ENCODE peak calls at places on chromosome 14, in six cellular contexts. A, Q, U, F, C and B are unnamed samples.

GRCh38 chr14:94041551-94042346 is 15.6 kb downstream of the OTUB2 start:
- DNase-seq in A (peak), Q (no peak), F (peak), U (peak), C (peak), B (peak)

GRCh38 chr14:93980464-93981201 is 4.3 kb upstream of the ASB2 start:
- DNase-seq in U (no peak), Q (peak), F (no peak), C (no peak), A (no peak), B (peak)

GRCh38 chr14:69013943-69014782 is 35.1 kb upstream of the ACTN1 start:
- DNase-seq in U (peak), Q (no peak), A (peak), F (peak), C (no peak), B (peak)

GRCh38 chr14:21044106-21044618 is 2.0 kb downstream of the RNASE7 start:
- DNase-seq in C (no peak), F (no peak), A (peak), U (peak), Q (no peak), B (no peak)

GRCh38 chr14:90053044-90053443 is 8.8 kb upstream of the KCNK13 start:
- DNase-seq in C (peak), F (no peak), U (no peak), Q (no peak), A (no peak), B (no peak)

GRCh38 chr14:96400495-96400894 is 8.6 kb downstream of the AK7 start:
- DNase-seq in Q (no peak), F (no peak), U (no peak), C (no peak), A (no peak), B (no peak)

GRCh38 chr14:78637903-78638302 is 467.7 kb downstream of the NRXN3 start:
- DNase-seq in Q (no peak), A (no peak), C (no peak), F (no peak), U (no peak), B (no peak)

GRCh38 chr14:69664865-69665526 is 53.6 kb downstream of the SUSD6 start:
- DNase-seq in F (no peak), U (peak), A (peak), Q (no peak), C (no peak), B (no peak)

GRCh38 chr14:105485720-105486332 is 860 bp upstream of the CRIP1 start:
- DNase-seq in Q (no peak), C (no peak), A (peak), F (no peak), U (peak), B (no peak)

GRCh38 chr14:76720382-76720813 is 40.9 kb upstream of the VASH1 start:
- DNase-seq in U (peak), F (peak), A (peak), C (no peak), Q (peak), B (peak)
- TF ChIP-seq CTCF in U (no peak), F (no peak), A (no peak), C (no peak), Q (no peak), B (no peak)

GRCh38 chr14:60951781-60952435 is 29.0 kb downstream of the TRMT5 start:
- DNase-seq in C (no peak), Q (no peak), F (no peak), U (no peak), A (peak), B (peak)

GRCh38 chr14:60956202-60956601 is 24.7 kb downstream of the TRMT5 start:
- DNase-seq in U (no peak), F (no peak), Q (no peak), C (no peak), A (no peak), B (no peak)

GRCh38 chr14:60958146-60958545 is 22.7 kb downstream of the TRMT5 start:
- DNase-seq in Q (no peak), C (no peak), A (no peak), U (no peak), F (no peak), B (no peak)

GRCh38 chr14:60956632-60957031 is 24.2 kb downstream of the TRMT5 start:
- DNase-seq in Q (no peak), F (no peak), C (no peak), U (no peak), A (no peak), B (no peak)
- H3K4me3 ChIP-seq in Q (no peak), F (no peak), C (no peak), U (no peak), A (no peak), B (no peak)

GRCh38 chr14:64388533-64389243 is 535 bp downstream of the MTHFD1 start:
- DNase-seq in F (peak), C (no peak), A (peak), Q (no peak), U (peak), B (peak)

GRCh38 chr14:64391986-64392385 is 3.8 kb downstream of the MTHFD1 start:
- DNase-seq in C (no peak), U (no peak), F (no peak), Q (no peak), A (no peak), B (no peak)

GRCh38 chr14:64387232-64387737 is 868 bp upstream of the MTHFD1 start:
- DNase-seq in A (peak), F (peak), Q (no peak), U (no peak), C (no peak), B (peak)

GRCh38 chr14:64391113-64391725 is 3.1 kb downstream of the MTHFD1 start:
- DNase-seq in F (no peak), Q (no peak), C (no peak), A (no peak), U (no peak), B (no peak)

DNA sequence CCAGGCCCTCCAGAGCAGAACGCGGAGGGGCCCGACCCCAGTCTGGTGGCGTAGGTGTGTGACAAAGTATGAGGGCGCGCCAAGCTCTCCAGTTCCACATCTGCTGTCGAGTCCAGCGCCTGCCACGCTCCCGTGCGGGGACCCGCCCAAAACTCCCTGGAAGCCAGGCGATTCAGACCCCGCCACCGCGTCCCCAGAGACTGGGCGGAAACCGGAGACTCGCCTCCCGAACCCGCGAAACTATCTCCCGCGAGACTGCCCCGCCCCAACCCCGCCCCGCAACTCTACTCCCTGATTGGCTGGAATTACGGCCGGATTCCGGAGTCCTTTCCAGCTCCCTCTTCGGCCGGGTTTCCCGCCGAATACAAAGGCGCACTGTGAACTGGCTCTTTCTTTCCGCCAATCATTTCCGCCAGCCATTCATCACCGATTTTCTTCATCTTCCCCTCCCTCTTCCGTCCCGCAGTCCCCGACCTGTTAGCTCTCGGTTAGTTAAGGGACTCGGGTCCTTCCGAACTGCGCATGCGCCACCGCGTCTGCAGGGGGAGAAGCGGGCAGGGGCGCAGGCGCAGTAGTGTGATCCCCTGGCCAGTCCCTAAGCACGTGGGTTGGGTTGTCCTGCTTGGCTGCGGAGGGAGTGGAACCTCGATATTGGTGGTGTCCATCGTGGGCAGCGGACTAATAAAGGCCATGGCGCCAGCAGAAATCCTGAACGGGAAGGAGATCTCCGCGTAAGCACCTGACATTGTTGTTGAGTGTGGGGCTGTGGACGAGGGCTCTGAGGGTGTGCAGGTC is at the start of gene MTHFD1:
- DNase-seq in Q (peak), A (peak), U (peak), C (peak), F (peak), B (peak)
- TF ChIP-seq CTCF in Q (no peak), A (no peak), U (no peak), C (no peak), F (no peak), B (no peak)

GRCh38 chr14:101732128-101732527 is 29.4 kb upstream of the PPP2R5C start:
- DNase-seq in F (no peak), U (no peak), Q (no peak), A (no peak), C (no peak), B (peak)

GRCh38 chr14:101733211-101733610 is 28.3 kb upstream of the PPP2R5C start:
- DNase-seq in C (peak), F (peak), A (no peak), Q (no peak), U (no peak), B (peak)

GRCh38 chr14:101731187-101732080 is 30.1 kb upstream of the PPP2R5C start:
- DNase-seq in A (peak), Q (no peak), F (peak), U (peak), C (peak), B (peak)

GRCh38 chr14:101729382-101729781 is 32.1 kb upstream of the PPP2R5C start:
- DNase-seq in F (no peak), U (no peak), A (no peak), C (no peak), Q (no peak), B (no peak)

DNA sequence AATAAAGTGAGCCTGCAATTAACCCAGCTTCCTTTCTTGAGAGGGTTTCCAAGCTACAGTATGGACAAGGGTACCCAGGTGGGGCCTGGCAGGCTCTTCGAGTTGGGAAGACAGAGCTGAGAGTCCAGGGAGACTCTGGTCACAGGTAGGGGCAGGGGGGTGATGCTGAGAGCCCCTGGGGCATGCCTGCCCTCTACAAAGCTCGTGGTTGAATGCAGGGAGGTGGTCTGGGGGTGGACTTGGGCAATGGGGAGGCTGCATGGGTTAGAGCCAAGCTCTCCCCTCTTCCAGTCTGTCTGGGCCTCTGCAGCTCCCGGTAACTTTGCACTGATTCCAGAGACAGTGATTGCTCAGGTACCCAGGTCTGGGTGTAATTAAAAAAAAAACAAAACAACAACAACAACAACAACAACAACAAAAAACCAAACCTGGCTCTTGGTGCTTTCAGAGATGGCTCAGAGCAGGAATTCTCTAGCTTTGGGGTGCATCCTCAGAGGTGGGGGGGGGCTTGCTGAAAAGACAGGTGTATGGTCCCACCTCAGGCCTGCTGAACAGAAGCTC is 30.8 kb upstream of the PPP2R5C start:
- DNase-seq in C (no peak), U (no peak), F (no peak), A (no peak), Q (no peak), B (no peak)
- H3K4me3 ChIP-seq in C (no peak), U (no peak), F (no peak), A (peak), Q (no peak), B (no peak)

DNA sequence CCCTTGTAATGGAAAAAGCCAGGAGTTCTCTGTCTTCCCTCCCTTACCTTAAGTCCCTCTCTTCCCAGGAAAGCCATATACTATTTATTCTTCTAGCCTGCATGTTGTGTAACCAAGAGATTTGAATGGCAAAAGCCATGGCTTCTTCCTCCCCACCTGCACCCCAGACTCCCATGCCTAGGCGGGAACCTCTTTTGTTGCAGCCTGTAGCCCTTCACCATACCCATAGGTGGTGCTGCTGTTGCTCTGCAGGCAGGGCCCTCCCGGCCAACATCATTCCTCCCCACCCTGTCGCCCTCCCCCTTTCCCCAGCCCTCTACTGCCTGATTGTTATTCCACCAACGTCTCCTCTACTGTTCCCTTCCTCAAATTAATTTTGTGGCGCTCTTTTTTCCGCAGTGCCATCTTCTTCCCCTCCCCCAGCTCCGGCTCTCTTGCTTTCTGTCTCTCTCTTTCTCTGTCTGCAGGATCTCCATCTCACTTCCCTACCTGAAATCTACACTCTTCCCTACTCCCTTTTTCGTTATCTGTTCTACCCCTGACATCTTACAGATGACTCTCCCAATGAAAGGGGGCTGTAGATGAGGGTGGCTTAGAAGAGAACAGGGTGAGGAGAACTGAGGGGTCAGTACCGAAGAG is 13.8 kb downstream of the NGDN start:
- DNase-seq in C (no peak), F (peak), Q (no peak), U (no peak), A (peak), B (peak)
- TF ChIP-seq CTCF in C (peak), F (peak), Q (no peak), U (no peak), A (peak), B (peak)

GRCh38 chr14:61269321-61270083 is 11.6 kb downstream of the TMEM30B start:
- DNase-seq in Q (peak), C (no peak), U (peak), A (peak), F (peak), B (peak)
- H3K4me3 ChIP-seq in Q (peak), C (peak), U (no peak), A (peak), F (peak), B (peak)